ENCODE peak calls at places on chromosomes 1 and 21, in four cellular contexts. F, T, K and Y are unnamed samples.

GRCh38 chr1:1134300-1134961 is 18.5 kb upstream of the C1orf159 start:
- DNase-seq in T (no peak), K (no peak), F (no peak), Y (no peak)

GRCh38 chr1:27162090-27162489 is 7.2 kb upstream of the SLC9A1 start:
- DNase-seq in T (no peak), F (no peak), K (peak; percentile 4), Y (no peak)

GRCh38 chr1:245247791-245248789 is 93.3 kb downstream of the KIF26B start:
- DNase-seq in K (no peak), F (no peak), T (no peak), Y (peak; percentile 33)

GRCh38 chr21:31184462-31184861 is 146.2 kb upstream of the KRTAP19-8 start:
- DNase-seq in T (no peak), F (no peak), K (no peak), Y (no peak)

GRCh38 chr1:89085781-89086180 is 20.8 kb upstream of the GBP1 start:
- DNase-seq in F (peak; percentile 40), K (peak; percentile 56), T (peak; percentile 22), Y (no peak)

GRCh38 chr1:150472606-150473200 is 14.5 kb upstream of the TARS2 start:
- DNase-seq in T (no peak), F (no peak), K (no peak), Y (no peak)

GRCh38 chr1:216750031-216750627 is 26.9 kb upstream of the ESRRG start:
- DNase-seq in T (peak; percentile 17), F (no peak), K (no peak), Y (peak; percentile 27)

GRCh38 chr1:201295346-201295745 is 12.0 kb downstream of the PKP1 start:
- DNase-seq in K (no peak), T (no peak), F (no peak), Y (no peak)

GRCh38 chr1:154427173-154428139 is 22.3 kb downstream of the IL6R start:
- DNase-seq in F (no peak), K (no peak), T (no peak), Y (no peak)

GRCh38 chr21:33157303-33157702 is 72.4 kb upstream of the IFNAR2 start:
- DNase-seq in T (no peak), F (no peak), K (no peak), Y (no peak)

GRCh38 chr21:41280115-41280919 is 36.3 kb upstream of the FAM3B start:
- DNase-seq in F (no peak), T (no peak), K (no peak), Y (no peak)

GRCh38 chr1:113031060-113031933 is 41.7 kb upstream of the LRIG2 start:
- DNase-seq in K (no peak), F (no peak), T (no peak), Y (no peak)

GRCh38 chr1:66231162-66232077 is 302.5 kb upstream of the SGIP1 start:
- DNase-seq in F (peak; percentile 73), T (peak; percentile 74), K (no peak), Y (no peak)

GRCh38 chr1:2636733-2637132 is 3.9 kb upstream of the MMEL1 start:
- DNase-seq in F (no peak), K (no peak), T (no peak), Y (no peak)

GRCh38 chr21:38095220-38095619 is 161.6 kb upstream of the KCNJ15 start:
- DNase-seq in F (no peak), K (peak; percentile 38), T (no peak), Y (no peak)

GRCh38 chr1:230850547-230850946 is 17.8 kb downstream of the C1orf198 start:
- DNase-seq in F (no peak), T (no peak), K (no peak), Y (no peak)

GRCh38 chr1:230852959-230853358 is 15.4 kb downstream of the C1orf198 start:
- DNase-seq in T (no peak), K (no peak), F (no peak), Y (no peak)

GRCh38 chr1:230851291-230851691 is 17.0 kb downstream of the C1orf198 start:
- DNase-seq in T (no peak), F (no peak), K (no peak), Y (no peak)

GRCh38 chr1:230848235-230848634 is 20.1 kb downstream of the C1orf198 start:
- DNase-seq in K (no peak), F (no peak), T (no peak), Y (no peak)

GRCh38 chr1:230849451-230850194 is 18.7 kb downstream of the C1orf198 start:
- DNase-seq in K (no peak), T (no peak), F (no peak), Y (no peak)
- TF ChIP-seq SIN3A in K (no peak), T (no peak), F (no peak), Y (no peak)

GRCh38 chr1:198641506-198641905 is 2.7 kb downstream of the PTPRC start:
- DNase-seq in K (no peak), F (no peak), T (no peak), Y (no peak)

GRCh38 chr1:198637915-198638437 is 864 bp upstream of the PTPRC start:
- DNase-seq in F (no peak), K (no peak), T (no peak), Y (no peak)

GRCh38 chr1:198638441-198638840 is 399 bp upstream of the PTPRC start:
- DNase-seq in K (no peak), F (no peak), T (no peak), Y (no peak)

GRCh38 chr1:198638894-198639319 is at the start of gene PTPRC:
- DNase-seq in K (no peak), F (no peak), T (no peak), Y (no peak)

GRCh38 chr1:198639581-198640235 is 868 bp downstream of the PTPRC start:
- DNase-seq in F (no peak), T (no peak), K (no peak), Y (no peak)
- TF ChIP-seq SIN3A in F (no peak), T (no peak), K (no peak), Y (no peak)

DNA sequence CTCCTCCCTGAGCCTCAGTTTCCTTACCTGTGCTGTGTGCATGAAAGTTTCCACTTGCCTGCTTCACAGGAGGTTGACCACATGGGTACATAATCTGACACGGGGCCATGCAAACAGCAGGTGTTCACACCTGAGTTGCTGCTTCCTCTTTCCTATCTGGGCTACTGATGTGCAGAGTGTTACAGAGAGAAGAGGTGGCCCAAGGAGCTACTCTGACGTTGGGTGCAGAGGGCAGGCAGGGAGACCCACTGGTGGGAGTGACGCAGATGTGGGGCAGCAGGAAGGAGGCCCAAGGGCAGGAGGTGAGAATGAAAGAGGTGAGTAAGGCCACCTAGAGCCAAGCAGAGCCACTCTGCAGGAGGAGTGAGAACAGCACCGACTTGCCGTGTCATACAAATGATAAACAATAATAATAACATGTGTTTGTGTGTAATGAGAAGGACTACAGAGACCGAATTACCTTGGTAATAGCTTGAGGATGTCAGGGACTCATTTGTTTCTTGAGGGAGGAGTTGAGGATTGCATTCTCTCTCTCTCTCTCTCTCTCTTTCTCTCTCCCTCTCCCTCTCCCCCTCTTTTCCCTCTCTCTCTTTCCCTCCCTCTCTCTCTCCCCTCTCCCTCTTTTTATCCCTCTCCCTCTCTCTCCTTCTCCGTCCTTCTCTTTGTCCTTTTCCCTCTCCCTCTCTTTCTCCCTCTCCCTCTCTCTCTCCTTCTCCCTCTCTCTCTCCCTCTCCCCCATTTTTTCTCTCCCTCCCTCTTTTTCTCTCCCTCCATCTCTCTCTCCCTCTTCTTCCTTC is 87.4 kb upstream of the IGSF21 start:
- DNase-seq in F (no peak), T (no peak), K (no peak), Y (no peak)
- TF ChIP-seq SIN3A in F (no peak), T (no peak), K (no peak), Y (no peak)

GRCh38 chr1:6948416-6948815 is 163.2 kb downstream of the CAMTA1 start:
- DNase-seq in F (no peak), T (no peak), K (no peak), Y (no peak)

GRCh38 chr1:6949991-6950765 is 164.9 kb downstream of the CAMTA1 start:
- DNase-seq in F (no peak), T (no peak), K (no peak), Y (no peak)

GRCh38 chr1:6944434-6944833 is 159.2 kb downstream of the CAMTA1 start:
- DNase-seq in F (no peak), T (no peak), K (no peak), Y (no peak)

GRCh38 chr1:6948861-6949260 is 163.6 kb downstream of the CAMTA1 start:
- DNase-seq in K (no peak), T (no peak), F (no peak), Y (no peak)

GRCh38 chr1:6947952-6948351 is 162.7 kb downstream of the CAMTA1 start:
- DNase-seq in K (no peak), T (no peak), F (no peak), Y (no peak)
- TF ChIP-seq SIN3A in K (no peak), T (no peak), F (no peak), Y (no peak)

DNA sequence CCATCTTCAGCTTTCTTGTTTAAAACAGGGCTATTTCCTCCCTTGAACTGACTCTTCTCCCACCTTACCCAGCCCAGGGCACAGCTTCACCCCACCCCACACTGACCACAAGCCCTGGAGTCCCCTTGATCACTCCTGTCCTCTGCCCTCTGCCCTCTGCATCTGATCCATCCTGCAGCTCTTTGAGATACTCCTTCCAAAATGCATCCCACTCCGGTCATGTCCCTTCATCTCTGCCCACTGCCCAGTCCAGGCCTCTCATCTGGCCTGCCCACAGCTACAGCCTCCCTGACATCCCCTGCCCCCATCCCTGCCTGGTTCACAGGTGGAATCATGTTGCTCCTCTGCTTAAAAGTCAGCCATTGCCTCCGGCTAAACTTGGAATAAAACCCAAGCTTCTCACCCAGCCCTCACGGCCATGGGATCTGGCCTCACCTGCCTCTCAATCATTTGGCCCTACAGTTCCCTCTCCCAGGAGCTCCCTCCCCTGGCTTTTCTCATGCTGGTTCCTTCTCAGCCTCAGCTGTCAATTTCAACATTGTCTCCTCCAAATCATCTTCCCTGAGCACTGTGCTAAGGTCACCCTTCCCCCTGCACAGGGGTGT is 202.0 kb downstream of the MATN1 start:
- DNase-seq in K (no peak), F (no peak), T (no peak), Y (peak; percentile 33)
- TF ChIP-seq SIN3A in K (no peak), F (no peak), T (no peak), Y (no peak)

DNA sequence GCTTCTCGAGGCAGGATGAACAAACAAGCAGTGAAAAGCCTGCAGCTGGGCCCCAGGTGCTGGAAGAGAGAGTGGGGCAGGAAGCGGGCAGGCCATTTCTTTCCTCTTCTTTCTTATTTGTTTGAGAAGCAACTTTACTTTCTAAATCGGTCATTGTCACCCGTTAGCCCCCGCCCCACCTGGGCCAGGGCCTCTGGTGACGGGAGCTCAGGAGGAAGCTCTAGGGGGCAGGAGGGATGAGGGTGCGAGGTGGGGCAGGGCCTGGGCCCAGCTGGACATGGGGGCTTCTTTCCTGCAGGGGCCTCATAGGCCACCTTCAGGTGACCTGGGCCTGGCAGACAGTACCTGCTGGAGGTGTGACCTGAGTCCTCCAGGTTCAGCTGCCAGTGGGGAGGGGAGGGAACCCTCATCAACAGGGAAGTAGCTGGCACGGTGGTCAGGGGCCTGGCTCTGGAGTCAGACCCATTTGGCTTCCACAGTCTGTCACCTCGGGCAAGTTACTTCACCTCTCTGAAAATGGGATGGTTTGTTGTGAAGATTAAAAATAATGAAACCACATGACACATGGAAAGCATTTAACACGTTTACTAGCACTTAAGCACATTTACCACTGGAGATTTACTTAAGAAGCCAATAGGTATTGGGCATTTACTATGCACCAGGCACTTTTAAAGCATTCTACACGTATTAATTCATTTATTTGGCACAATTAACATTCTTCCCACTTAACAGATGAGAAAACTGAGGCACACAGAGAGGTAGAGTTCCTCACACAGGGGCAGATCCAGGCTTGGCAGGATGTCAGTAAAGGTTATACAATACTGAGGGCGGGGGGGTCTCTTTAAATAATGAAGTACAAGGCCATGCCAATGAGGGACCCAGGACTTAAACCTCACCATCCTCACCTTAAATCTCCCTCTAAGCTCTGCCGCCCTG is 54.2 kb upstream of the ID3 start:
- DNase-seq in K (no peak), T (no peak), F (no peak), Y (no peak)
- TF ChIP-seq SIN3A in K (no peak), T (no peak), F (no peak), Y (no peak)